ENCODE peak calls at places on chromosomes 6 and 20, in ten cellular contexts. J, R, G, C, Z, Y, A, O, I and K are unnamed samples.
A peak's percentile ranks its signal among the peaks of the same experiment; 100 is the strongest.

GRCh38 chr20:31720486-31721407 is 1.9 kb downstream of the BCL2L1 start:
- DNase-seq in I (peak; percentile 24), J (peak; percentile 12), Y (no peak), R (peak; percentile 85), G (no peak), A (no peak), Z (no peak), C (no peak), O (no peak), K (no peak)

GRCh38 chr6:4459032-4459431 is 317.2 kb upstream of the CDYL start:
- DNase-seq in Y (no peak), Z (no peak), R (no peak), J (no peak), G (no peak), I (peak; percentile 86), O (no peak), A (no peak), C (no peak), K (peak; percentile 89)

GRCh38 chr20:22389836-22390542 is 194.4 kb downstream of the FOXA2 start:
- DNase-seq in R (no peak), A (no peak), J (no peak), Z (no peak), C (no peak), G (peak; percentile 70), O (no peak), Y (no peak), I (peak; percentile 93), K (peak; percentile 93)

GRCh38 chr6:146582857-146583256 is 15.9 kb upstream of the ADGB start:
- DNase-seq in A (no peak), I (no peak), R (no peak), J (peak; percentile 75), O (no peak), C (no peak), Z (no peak), G (no peak), Y (no peak), K (no peak)

GRCh38 chr20:50189681-50190250 is 864 bp upstream of the CEBPB start:
- DNase-seq in A (no peak), O (peak; percentile 8), J (peak; percentile 87), C (peak; percentile 72), Y (peak; percentile 29), Z (no peak), G (no peak), R (peak; percentile 55), I (peak; percentile 13), K (no peak)

GRCh38 chr6:107600936-107601335 is 111.0 kb downstream of the SOBP start:
- DNase-seq in O (no peak), C (no peak), A (no peak), Z (no peak), R (no peak), I (peak; percentile 66), Y (no peak), G (peak; percentile 82), J (no peak), K (peak; percentile 66)

GRCh38 chr6:30206152-30206551 is 7.1 kb downstream of the TRIM26 start:
- DNase-seq in I (no peak), Z (no peak), J (no peak), R (no peak), A (no peak), Y (no peak), O (no peak), G (peak; percentile 50), C (no peak), K (no peak)

GRCh38 chr6:157644043-157644810 is 178.8 kb upstream of the SNX9 start:
- DNase-seq in G (no peak), R (no peak), C (no peak), J (no peak), Y (peak; percentile 5), O (no peak), A (no peak), I (no peak), Z (peak; percentile 37), K (no peak)

GRCh38 chr6:161901740-161902426 is 628.0 kb upstream of the AGPAT4 start:
- DNase-seq in G (peak; percentile 5), Z (no peak), J (no peak), R (no peak), I (no peak), Y (no peak), C (no peak), O (no peak), A (no peak), K (peak; percentile 25)

GRCh38 chr6:90098025-90098474 is 198.6 kb downstream of the BACH2 start:
- DNase-seq in R (no peak), Y (no peak), A (no peak), I (peak; percentile 64), C (peak; percentile 38), J (peak; percentile 72), G (no peak), Z (peak; percentile 56), O (no peak), K (peak; percentile 80)

GRCh38 chr20:56630086-56630493 is 984 bp downstream of the TFAP2C start:
- DNase-seq in O (no peak), I (peak; percentile 86), A (no peak), Z (peak; percentile 90), Y (no peak), C (peak; percentile 36), G (peak; percentile 81), J (no peak), R (no peak), K (peak; percentile 61)

GRCh38 chr20:47532002-47532401 is 30.3 kb downstream of the NCOA3 start:
- DNase-seq in O (no peak), Z (no peak), Y (no peak), C (no peak), R (no peak), G (no peak), I (no peak), J (no peak), A (no peak), K (no peak)

GRCh38 chr6:143060806-143061596 is at the start of gene AIG1:
- DNase-seq in Y (peak; percentile 59), G (no peak), O (no peak), Z (peak; percentile 79), A (peak; percentile 14), R (no peak), C (no peak), J (peak; percentile 82), I (no peak), K (peak; percentile 43)

GRCh38 chr6:34576286-34576955 is 20.3 kb upstream of the SPDEF start:
- DNase-seq in G (no peak), I (no peak), Y (no peak), O (no peak), A (no peak), R (no peak), Z (no peak), J (no peak), C (no peak), K (no peak)